ENCODE peak calls at places on chromosomes 11 and 22, in four cellular contexts. One of them, this sample, is unnamed.

GRCh38 chr11:12110714-12111481 is 508 bp downstream of the MICAL2 start:
- DNase-seq in pancreas: peak
- DNase-seq in GM13977: peak
- DNase-seq in MM.1S: no peak
- DNase-seq in this sample: no peak

GRCh38 chr11:130159657-130160459 is at the start of gene ST14:
- DNase-seq in pancreas: peak
- DNase-seq in GM13977: peak
- DNase-seq in MM.1S: peak
- DNase-seq in this sample: peak

GRCh38 chr22:24146190-24146616 is 35.1 kb upstream of the SUSD2 start:
- DNase-seq in pancreas: peak
- DNase-seq in GM13977: peak
- DNase-seq in MM.1S: peak
- DNase-seq in this sample: no peak

GRCh38 chr11:59195596-59195995 is 17.1 kb downstream of the MPEG1 start:
- DNase-seq in pancreas: no peak
- DNase-seq in GM13977: no peak
- DNase-seq in MM.1S: no peak
- DNase-seq in this sample: no peak

GRCh38 chr11:66846671-66847091 is 3.4 kb downstream of the RCE1 start:
- DNase-seq in pancreas: no peak
- DNase-seq in GM13977: no peak
- DNase-seq in MM.1S: no peak
- DNase-seq in this sample: peak

GRCh38 chr11:107741044-107741823 is 29.4 kb upstream of the SLN start:
- DNase-seq in pancreas: no peak
- DNase-seq in GM13977: peak
- DNase-seq in MM.1S: peak
- DNase-seq in this sample: no peak

GRCh38 chr22:49827853-49828598 is at the start of gene BRD1:
- DNase-seq in pancreas: peak
- DNase-seq in GM13977: peak
- DNase-seq in MM.1S: peak
- DNase-seq in this sample: peak

GRCh38 chr11:69321877-69322350 is 28.0 kb downstream of the MYEOV start:
- DNase-seq in pancreas: no peak
- DNase-seq in GM13977: no peak
- DNase-seq in MM.1S: no peak
- DNase-seq in this sample: no peak

GRCh38 chr11:134026655-134027343 is 42.1 kb upstream of the JAM3 start:
- DNase-seq in pancreas: no peak
- DNase-seq in GM13977: no peak
- DNase-seq in MM.1S: no peak
- DNase-seq in this sample: no peak

GRCh38 chr22:21991309-21991596 is 8.7 kb upstream of the TOP3B start:
- DNase-seq in pancreas: no peak
- DNase-seq in GM13977: no peak
- DNase-seq in MM.1S: no peak
- DNase-seq in this sample: no peak

GRCh38 chr11:14258177-14258935 is 100.6 kb downstream of the RRAS2 start:
- DNase-seq in pancreas: no peak
- DNase-seq in GM13977: no peak
- DNase-seq in MM.1S: no peak
- DNase-seq in this sample: no peak

GRCh38 chr22:41435560-41435959 is 11.0 kb downstream of the TOB2 start:
- DNase-seq in pancreas: no peak
- DNase-seq in GM13977: no peak
- DNase-seq in MM.1S: no peak
- DNase-seq in this sample: no peak

GRCh38 chr11:68974421-68975194 is 6.2 kb downstream of the MRGPRD start:
- DNase-seq in pancreas: peak
- DNase-seq in GM13977: peak
- DNase-seq in MM.1S: peak
- DNase-seq in this sample: no peak

GRCh38 chr11:829116-829945 is 1.6 kb downstream of the CRACR2B start:
- DNase-seq in pancreas: peak
- DNase-seq in GM13977: no peak
- DNase-seq in MM.1S: no peak
- DNase-seq in this sample: no peak

GRCh38 chr11:68276864-68277263 is 5.1 kb upstream of the C11orf24 start:
- DNase-seq in pancreas: no peak
- DNase-seq in GM13977: no peak
- DNase-seq in MM.1S: no peak
- DNase-seq in this sample: no peak

GRCh38 chr11:112852141-112852853 is 108.9 kb upstream of the NCAM1 start:
- DNase-seq in pancreas: no peak
- DNase-seq in GM13977: no peak
- DNase-seq in MM.1S: no peak
- DNase-seq in this sample: no peak

GRCh38 chr22:37894939-37895670 is 11.0 kb upstream of the MICALL1 start:
- DNase-seq in pancreas: no peak
- DNase-seq in GM13977: peak
- DNase-seq in MM.1S: no peak
- DNase-seq in this sample: no peak

GRCh38 chr11:44377914-44378321 is 68.0 kb upstream of the ALX4 start:
- DNase-seq in pancreas: no peak
- DNase-seq in GM13977: no peak
- DNase-seq in MM.1S: no peak
- DNase-seq in this sample: no peak

GRCh38 chr11:117197516-117198456 is 1.4 kb upstream of the TAGLN start:
- DNase-seq in pancreas: no peak
- DNase-seq in GM13977: no peak
- DNase-seq in MM.1S: no peak
- DNase-seq in this sample: no peak

GRCh38 chr22:41668971-41669911 is 19.4 kb downstream of the SNU13 start:
- DNase-seq in pancreas: peak
- DNase-seq in GM13977: no peak
- DNase-seq in MM.1S: no peak
- DNase-seq in this sample: no peak

GRCh38 chr11:3046190-3046589 is 11.0 kb downstream of the CARS1 start:
- DNase-seq in pancreas: no peak
- DNase-seq in GM13977: no peak
- DNase-seq in MM.1S: no peak
- DNase-seq in this sample: no peak
- TF ChIP-seq CTCF in pancreas: no peak
- TF ChIP-seq CTCF in GM13977: peak
- TF ChIP-seq CTCF in MM.1S: no peak
- TF ChIP-seq CTCF in this sample: no peak

GRCh38 chr22:31748490-31748889 is 1.4 kb downstream of the PRR14L start:
- DNase-seq in pancreas: no peak
- DNase-seq in GM13977: no peak
- DNase-seq in MM.1S: no peak
- DNase-seq in this sample: no peak

GRCh38 chr22:31752096-31752847 is 1.5 kb upstream of the DEPDC5 start:
- DNase-seq in pancreas: no peak
- DNase-seq in GM13977: no peak
- DNase-seq in MM.1S: no peak
- DNase-seq in this sample: no peak

GRCh38 chr22:31750365-31751284 is 693 bp upstream of the PRR14L start:
- DNase-seq in pancreas: no peak
- DNase-seq in GM13977: no peak
- DNase-seq in MM.1S: no peak
- DNase-seq in this sample: no peak

GRCh38 chr22:31747441-31747840 is 2.5 kb downstream of the PRR14L start:
- DNase-seq in pancreas: no peak
- DNase-seq in GM13977: no peak
- DNase-seq in MM.1S: no peak
- DNase-seq in this sample: no peak

DNA sequence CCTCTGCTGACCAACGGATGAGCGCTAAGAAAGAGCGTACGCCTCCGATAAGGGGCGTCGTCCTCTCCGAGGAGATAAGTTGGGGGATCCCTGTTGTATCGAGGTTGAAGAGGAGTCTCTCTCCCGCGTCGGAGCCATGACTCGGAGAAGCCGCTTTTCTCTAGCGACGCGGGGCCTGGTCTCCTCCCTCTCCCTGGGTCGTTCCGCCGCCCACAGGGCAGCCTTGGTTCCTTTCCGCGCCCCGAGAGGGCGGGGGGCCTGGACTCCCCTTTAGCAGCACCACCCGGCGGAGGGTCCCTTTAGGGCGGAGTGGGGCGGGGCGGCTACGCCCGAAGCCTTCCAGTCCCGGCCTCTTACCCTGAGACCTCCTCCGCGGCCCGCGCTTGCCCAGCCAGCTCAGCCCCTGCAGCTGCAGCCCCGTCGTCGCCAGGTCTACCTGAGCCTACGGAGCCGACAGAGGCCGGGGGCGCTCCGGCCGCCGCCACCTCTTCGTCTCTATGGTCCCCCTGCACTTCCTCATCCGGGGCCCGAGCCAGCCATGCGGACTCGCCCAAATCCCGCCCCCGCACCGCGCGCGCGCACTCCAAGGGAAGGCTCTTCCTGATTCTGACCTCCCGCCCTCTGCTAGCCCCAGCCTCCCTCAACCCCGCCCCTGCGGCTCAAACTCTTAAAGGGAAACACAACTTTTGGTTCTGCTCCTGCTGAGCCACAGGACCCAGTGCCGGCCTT is at the start of gene PRR14L:
- DNase-seq in pancreas: peak
- DNase-seq in GM13977: peak
- DNase-seq in MM.1S: peak
- DNase-seq in this sample: peak
- TF ChIP-seq CTCF in pancreas: no peak
- TF ChIP-seq CTCF in GM13977: peak
- TF ChIP-seq CTCF in MM.1S: no peak
- TF ChIP-seq CTCF in this sample: no peak

GRCh38 chr11:26331911-26332571 is at the start of gene ANO3:
- DNase-seq in pancreas: peak
- DNase-seq in GM13977: peak
- DNase-seq in MM.1S: peak
- DNase-seq in this sample: no peak
- TF ChIP-seq CTCF in pancreas: peak
- TF ChIP-seq CTCF in GM13977: peak
- TF ChIP-seq CTCF in MM.1S: peak
- TF ChIP-seq CTCF in this sample: no peak

GRCh38 chr11:47768090-47768620 is 1.0 kb upstream of the FNBP4 start:
- DNase-seq in pancreas: peak
- DNase-seq in GM13977: no peak
- DNase-seq in MM.1S: peak
- DNase-seq in this sample: no peak
- TF ChIP-seq CTCF in pancreas: no peak
- TF ChIP-seq CTCF in GM13977: no peak
- TF ChIP-seq CTCF in MM.1S: no peak
- TF ChIP-seq CTCF in this sample: no peak

GRCh38 chr11:10752486-10752885 is 1.4 kb downstream of the CTR9 start:
- DNase-seq in pancreas: no peak
- DNase-seq in GM13977: no peak
- DNase-seq in MM.1S: no peak
- DNase-seq in this sample: no peak

GRCh38 chr11:10752061-10752460 is 1.0 kb downstream of the CTR9 start:
- DNase-seq in pancreas: no peak
- DNase-seq in GM13977: no peak
- DNase-seq in MM.1S: no peak
- DNase-seq in this sample: no peak

GRCh38 chr11:10751581-10751940 is 515 bp downstream of the CTR9 start:
- DNase-seq in pancreas: no peak
- DNase-seq in GM13977: no peak
- DNase-seq in MM.1S: no peak
- DNase-seq in this sample: no peak

GRCh38 chr11:10749476-10749875 is 1.6 kb upstream of the CTR9 start:
- DNase-seq in pancreas: no peak
- DNase-seq in GM13977: no peak
- DNase-seq in MM.1S: no peak
- DNase-seq in this sample: no peak

DNA sequence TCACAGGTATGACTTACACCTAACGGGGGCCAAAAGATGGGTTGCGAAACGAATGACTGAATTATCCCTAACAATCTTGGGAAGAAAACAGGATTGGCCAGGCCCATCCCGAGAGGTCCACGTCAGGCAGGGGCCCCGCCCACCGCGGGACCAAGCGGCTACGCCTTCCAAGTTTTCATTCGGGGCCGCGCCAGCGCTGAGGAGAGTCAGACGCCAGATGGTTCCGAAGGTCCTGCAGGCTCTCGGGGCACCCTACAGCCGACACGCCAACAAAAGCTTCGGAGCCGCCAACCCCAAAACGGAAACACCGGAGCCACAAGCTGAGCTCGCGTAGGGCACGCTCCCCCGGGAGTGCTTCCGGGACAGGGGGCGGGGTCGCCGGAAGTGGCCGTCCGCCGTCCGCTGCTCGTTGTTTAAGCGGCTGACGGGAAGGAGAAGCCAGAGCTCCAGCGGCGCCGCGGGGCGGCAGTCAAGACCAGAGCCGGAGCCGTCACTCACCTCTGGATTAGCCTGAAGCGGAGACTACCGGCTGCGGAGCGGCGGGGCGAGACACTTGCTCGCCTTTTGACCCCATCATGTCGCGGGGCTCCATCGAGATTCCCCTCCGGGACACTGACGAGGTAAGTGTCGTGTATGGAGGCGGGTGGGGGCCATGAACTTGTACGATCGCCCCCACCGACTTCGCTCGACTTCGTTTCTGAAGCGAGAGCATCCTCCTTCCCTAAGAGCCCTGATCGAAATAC is at the start of gene CTR9:
- DNase-seq in pancreas: peak
- DNase-seq in GM13977: peak
- DNase-seq in MM.1S: peak
- DNase-seq in this sample: peak
- TF ChIP-seq CTCF in pancreas: no peak
- TF ChIP-seq CTCF in GM13977: peak
- TF ChIP-seq CTCF in MM.1S: peak
- TF ChIP-seq CTCF in this sample: no peak